ENCODE peak calls at places on chromosomes 1 and 21, in nine cellular contexts. One of them, this sample, is unnamed.

GRCh38 chr1:240310226-240310925 is 218.7 kb downstream of the FMN2 start:
- DNase-seq in heart right ventricle: no peak
- DNase-seq in BE2C: no peak
- DNase-seq in psoas muscle: no peak
- DNase-seq in hepatocyte: no peak
- DNase-seq in adrenal gland: no peak
- DNase-seq in esophagus muscularis mucosa: no peak
- DNase-seq in OCI-LY7: no peak
- DNase-seq in SK-N-SH: no peak
- DNase-seq in this sample: no peak

GRCh38 chr21:28193189-28193588 is 799.5 kb downstream of the LTN1 start:
- DNase-seq in adrenal gland: no peak
- DNase-seq in SK-N-SH: no peak
- DNase-seq in heart right ventricle: no peak
- DNase-seq in hepatocyte: no peak
- DNase-seq in BE2C: no peak
- DNase-seq in esophagus muscularis mucosa: no peak
- DNase-seq in OCI-LY7: peak; percentile 2
- DNase-seq in psoas muscle: no peak
- DNase-seq in this sample: no peak

GRCh38 chr1:11473635-11474034 is 5.3 kb upstream of the DISP3 start:
- DNase-seq in OCI-LY7: peak; percentile 23
- DNase-seq in psoas muscle: no peak
- DNase-seq in hepatocyte: peak; percentile 26
- DNase-seq in SK-N-SH: no peak
- DNase-seq in BE2C: no peak
- DNase-seq in esophagus muscularis mucosa: no peak
- DNase-seq in adrenal gland: peak; percentile 25
- DNase-seq in heart right ventricle: no peak
- DNase-seq in this sample: peak; percentile 74

GRCh38 chr1:47434051-47434842 is 3.6 kb upstream of the FOXD2 start:
- DNase-seq in OCI-LY7: no peak
- DNase-seq in SK-N-SH: peak; percentile 58
- DNase-seq in hepatocyte: peak; percentile 57
- DNase-seq in BE2C: peak; percentile 24
- DNase-seq in esophagus muscularis mucosa: no peak
- DNase-seq in psoas muscle: no peak
- DNase-seq in adrenal gland: peak; percentile 69
- DNase-seq in heart right ventricle: peak; percentile 65
- DNase-seq in this sample: no peak

GRCh38 chr1:39065542-39065941 is 39.4 kb downstream of the NDUFS5 start:
- DNase-seq in BE2C: no peak
- DNase-seq in esophagus muscularis mucosa: no peak
- DNase-seq in SK-N-SH: no peak
- DNase-seq in adrenal gland: no peak
- DNase-seq in OCI-LY7: no peak
- DNase-seq in hepatocyte: no peak
- DNase-seq in psoas muscle: no peak
- DNase-seq in heart right ventricle: no peak
- DNase-seq in this sample: no peak

GRCh38 chr1:179337343-179337742 is 28.4 kb upstream of the AXDND1 start:
- DNase-seq in SK-N-SH: no peak
- DNase-seq in esophagus muscularis mucosa: no peak
- DNase-seq in adrenal gland: no peak
- DNase-seq in BE2C: no peak
- DNase-seq in OCI-LY7: no peak
- DNase-seq in heart right ventricle: no peak
- DNase-seq in hepatocyte: peak; percentile 25
- DNase-seq in psoas muscle: no peak
- DNase-seq in this sample: no peak

GRCh38 chr1:181062800-181063428 is 25.6 kb upstream of the IER5 start:
- DNase-seq in psoas muscle: peak; percentile 39
- DNase-seq in hepatocyte: no peak
- DNase-seq in SK-N-SH: no peak
- DNase-seq in adrenal gland: no peak
- DNase-seq in BE2C: no peak
- DNase-seq in OCI-LY7: no peak
- DNase-seq in heart right ventricle: no peak
- DNase-seq in esophagus muscularis mucosa: no peak
- DNase-seq in this sample: no peak

GRCh38 chr1:192067360-192067759 is 90.9 kb upstream of the RGS18 start:
- DNase-seq in OCI-LY7: no peak
- DNase-seq in SK-N-SH: no peak
- DNase-seq in psoas muscle: no peak
- DNase-seq in heart right ventricle: no peak
- DNase-seq in adrenal gland: no peak
- DNase-seq in esophagus muscularis mucosa: no peak
- DNase-seq in hepatocyte: no peak
- DNase-seq in BE2C: no peak
- DNase-seq in this sample: no peak

GRCh38 chr1:15958111-15958510 is 17.8 kb downstream of the ZBTB17 start:
- DNase-seq in hepatocyte: no peak
- DNase-seq in SK-N-SH: no peak
- DNase-seq in adrenal gland: no peak
- DNase-seq in BE2C: no peak
- DNase-seq in esophagus muscularis mucosa: no peak
- DNase-seq in OCI-LY7: no peak
- DNase-seq in heart right ventricle: no peak
- DNase-seq in psoas muscle: no peak
- DNase-seq in this sample: no peak

GRCh38 chr1:151620286-151620685 is 8.4 kb downstream of the SNX27 start:
- DNase-seq in psoas muscle: no peak
- DNase-seq in adrenal gland: no peak
- DNase-seq in SK-N-SH: no peak
- DNase-seq in hepatocyte: no peak
- DNase-seq in esophagus muscularis mucosa: no peak
- DNase-seq in heart right ventricle: no peak
- DNase-seq in OCI-LY7: no peak
- DNase-seq in BE2C: no peak
- DNase-seq in this sample: no peak
- H3K4me1 ChIP-seq in psoas muscle: peaks cover 36% of the 10 kb centered on the region
- H3K4me1 ChIP-seq in adrenal gland: peaks cover 18% of the 10 kb centered on the region
- H3K4me1 ChIP-seq in SK-N-SH: peaks cover 13% of the 10 kb centered on the region
- H3K4me1 ChIP-seq in hepatocyte: peaks cover 36% of the 10 kb centered on the region
- H3K4me1 ChIP-seq in esophagus muscularis mucosa: peaks cover 17% of the 10 kb centered on the region
- H3K4me1 ChIP-seq in heart right ventricle: peaks cover 41% of the 10 kb centered on the region
- H3K4me1 ChIP-seq in OCI-LY7: no peaks in the 10 kb centered on the region
- H3K4me1 ChIP-seq in BE2C: peaks cover 25% of the 10 kb centered on the region
- H3K4me1 ChIP-seq in this sample: peaks cover 2% of the 10 kb centered on the region

DNA sequence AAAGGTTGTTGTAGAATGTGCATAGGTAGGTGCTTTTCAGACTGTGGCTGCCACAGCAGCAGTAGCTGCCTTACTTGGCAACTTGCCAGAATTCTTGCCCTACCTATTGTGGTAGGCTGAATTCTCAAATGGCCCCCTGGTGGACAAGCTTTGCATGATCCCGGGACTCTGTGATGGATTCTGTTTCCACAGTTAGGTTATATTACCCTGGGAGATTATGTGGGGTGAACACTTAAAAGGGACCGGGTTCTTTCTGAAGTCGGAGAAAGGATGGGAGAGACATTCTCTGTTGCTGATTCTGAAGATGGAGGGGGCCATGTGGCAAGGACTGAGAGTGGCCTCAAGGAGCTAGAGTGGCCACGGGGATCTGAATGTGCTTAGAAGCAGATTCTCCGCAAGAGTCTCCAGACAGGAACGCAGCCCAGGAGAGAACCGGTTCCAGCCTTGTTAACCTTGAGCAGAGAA is 32.1 kb upstream of the KCNE1 start:
- DNase-seq in SK-N-SH: peak; percentile 72
- DNase-seq in heart right ventricle: no peak
- DNase-seq in psoas muscle: peak; percentile 36
- DNase-seq in esophagus muscularis mucosa: no peak
- DNase-seq in hepatocyte: peak; percentile 91
- DNase-seq in BE2C: peak; percentile 88
- DNase-seq in adrenal gland: peak; percentile 83
- DNase-seq in OCI-LY7: peak; percentile 77
- DNase-seq in this sample: peak; percentile 71
- H3K9me3 ChIP-seq in SK-N-SH: no peaks in the 10 kb centered on the region
- H3K9me3 ChIP-seq in heart right ventricle: no peaks in the 10 kb centered on the region
- H3K9me3 ChIP-seq in psoas muscle: no peaks in the 10 kb centered on the region
- H3K9me3 ChIP-seq in esophagus muscularis mucosa: no peaks in the 10 kb centered on the region
- H3K9me3 ChIP-seq in hepatocyte: no peaks in the 10 kb centered on the region
- H3K9me3 ChIP-seq in BE2C: no peaks in the 10 kb centered on the region
- H3K9me3 ChIP-seq in adrenal gland: no peaks in the 10 kb centered on the region
- H3K9me3 ChIP-seq in OCI-LY7: peaks cover 9% of the 10 kb centered on the region
- H3K9me3 ChIP-seq in this sample: no peaks in the 10 kb centered on the region

GRCh38 chr1:198443374-198444233 is 96.9 kb downstream of the ATP6V1G3 start:
- DNase-seq in SK-N-SH: no peak
- DNase-seq in hepatocyte: peak; percentile 26
- DNase-seq in BE2C: no peak
- DNase-seq in adrenal gland: no peak
- DNase-seq in OCI-LY7: no peak
- DNase-seq in esophagus muscularis mucosa: no peak
- DNase-seq in psoas muscle: no peak
- DNase-seq in heart right ventricle: no peak
- DNase-seq in this sample: no peak
- H3K4me1 ChIP-seq in SK-N-SH: no peaks in the 10 kb centered on the region
- H3K4me1 ChIP-seq in hepatocyte: no peaks in the 10 kb centered on the region
- H3K4me1 ChIP-seq in BE2C: no peaks in the 10 kb centered on the region
- H3K4me1 ChIP-seq in adrenal gland: no peaks in the 10 kb centered on the region
- H3K4me1 ChIP-seq in OCI-LY7: no peaks in the 10 kb centered on the region
- H3K4me1 ChIP-seq in esophagus muscularis mucosa: no peaks in the 10 kb centered on the region
- H3K4me1 ChIP-seq in psoas muscle: no peaks in the 10 kb centered on the region
- H3K4me1 ChIP-seq in heart right ventricle: peaks cover 5% of the 10 kb centered on the region
- H3K4me1 ChIP-seq in this sample: no peaks in the 10 kb centered on the region

GRCh38 chr21:16837319-16837718 is 675.5 kb upstream of the CXADR start:
- DNase-seq in BE2C: no peak
- DNase-seq in esophagus muscularis mucosa: no peak
- DNase-seq in adrenal gland: no peak
- DNase-seq in hepatocyte: no peak
- DNase-seq in psoas muscle: no peak
- DNase-seq in SK-N-SH: no peak
- DNase-seq in OCI-LY7: no peak
- DNase-seq in heart right ventricle: no peak
- DNase-seq in this sample: no peak

GRCh38 chr21:16838330-16838729 is 674.5 kb upstream of the CXADR start:
- DNase-seq in esophagus muscularis mucosa: no peak
- DNase-seq in adrenal gland: peak; percentile 58
- DNase-seq in psoas muscle: no peak
- DNase-seq in hepatocyte: no peak
- DNase-seq in heart right ventricle: no peak
- DNase-seq in BE2C: no peak
- DNase-seq in OCI-LY7: no peak
- DNase-seq in SK-N-SH: no peak
- DNase-seq in this sample: no peak

GRCh38 chr21:16842716-16843115 is 670.1 kb upstream of the CXADR start:
- DNase-seq in esophagus muscularis mucosa: no peak
- DNase-seq in OCI-LY7: no peak
- DNase-seq in heart right ventricle: no peak
- DNase-seq in BE2C: no peak
- DNase-seq in hepatocyte: no peak
- DNase-seq in adrenal gland: no peak
- DNase-seq in psoas muscle: no peak
- DNase-seq in SK-N-SH: no peak
- DNase-seq in this sample: no peak

GRCh38 chr21:16841917-16842316 is 670.9 kb upstream of the CXADR start:
- DNase-seq in BE2C: peak; percentile 14
- DNase-seq in SK-N-SH: peak; percentile 2
- DNase-seq in heart right ventricle: no peak
- DNase-seq in adrenal gland: no peak
- DNase-seq in OCI-LY7: no peak
- DNase-seq in hepatocyte: no peak
- DNase-seq in psoas muscle: no peak
- DNase-seq in esophagus muscularis mucosa: no peak
- DNase-seq in this sample: no peak

DNA sequence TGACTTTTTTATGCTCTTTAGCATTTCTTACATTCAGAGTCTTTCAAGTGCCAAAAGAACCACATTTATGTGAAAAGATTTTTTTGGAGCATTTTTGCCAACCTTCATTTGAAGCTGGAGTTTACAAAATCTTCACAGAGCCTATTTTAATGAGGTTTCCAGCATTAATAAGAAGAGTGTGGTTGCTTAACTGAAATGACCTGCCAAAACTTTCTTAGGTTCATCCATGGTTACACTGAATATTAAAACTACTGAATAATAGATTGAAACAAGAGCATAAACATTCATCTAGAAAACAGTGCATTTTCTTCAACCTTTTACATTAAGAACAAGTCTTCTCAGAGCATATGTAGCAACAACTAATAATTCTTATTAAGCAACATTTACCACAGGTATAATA is 672.3 kb upstream of the CXADR start:
- DNase-seq in heart right ventricle: no peak
- DNase-seq in hepatocyte: no peak
- DNase-seq in adrenal gland: no peak
- DNase-seq in OCI-LY7: no peak
- DNase-seq in psoas muscle: no peak
- DNase-seq in SK-N-SH: no peak
- DNase-seq in BE2C: no peak
- DNase-seq in esophagus muscularis mucosa: no peak
- DNase-seq in this sample: no peak
- H3K9me3 ChIP-seq in heart right ventricle: no peaks in the 10 kb centered on the region
- H3K9me3 ChIP-seq in hepatocyte: no peaks in the 10 kb centered on the region
- H3K9me3 ChIP-seq in adrenal gland: no peaks in the 10 kb centered on the region
- H3K9me3 ChIP-seq in OCI-LY7: no peaks in the 10 kb centered on the region
- H3K9me3 ChIP-seq in psoas muscle: no peaks in the 10 kb centered on the region
- H3K9me3 ChIP-seq in SK-N-SH: no peaks in the 10 kb centered on the region
- H3K9me3 ChIP-seq in BE2C: no peaks in the 10 kb centered on the region
- H3K9me3 ChIP-seq in esophagus muscularis mucosa: no peaks in the 10 kb centered on the region
- H3K9me3 ChIP-seq in this sample: no peaks in the 10 kb centered on the region

GRCh38 chr1:44559361-44559760 is 114.9 kb downstream of the TMEM53 start:
- DNase-seq in adrenal gland: no peak
- DNase-seq in SK-N-SH: no peak
- DNase-seq in hepatocyte: no peak
- DNase-seq in esophagus muscularis mucosa: no peak
- DNase-seq in heart right ventricle: no peak
- DNase-seq in OCI-LY7: no peak
- DNase-seq in psoas muscle: no peak
- DNase-seq in BE2C: no peak
- DNase-seq in this sample: no peak
- H3K4me1 ChIP-seq in adrenal gland: no peaks in the 10 kb centered on the region
- H3K4me1 ChIP-seq in SK-N-SH: no peaks in the 10 kb centered on the region
- H3K4me1 ChIP-seq in hepatocyte: no peaks in the 10 kb centered on the region
- H3K4me1 ChIP-seq in esophagus muscularis mucosa: no peaks in the 10 kb centered on the region
- H3K4me1 ChIP-seq in heart right ventricle: no peaks in the 10 kb centered on the region
- H3K4me1 ChIP-seq in OCI-LY7: no peaks in the 10 kb centered on the region
- H3K4me1 ChIP-seq in psoas muscle: no peaks in the 10 kb centered on the region
- H3K4me1 ChIP-seq in BE2C: no peaks in the 10 kb centered on the region
- H3K4me1 ChIP-seq in this sample: no peaks in the 10 kb centered on the region

GRCh38 chr21:44671911-44672310 is 5.2 kb upstream of the KRTAP12-2 start:
- DNase-seq in esophagus muscularis mucosa: no peak
- DNase-seq in SK-N-SH: no peak
- DNase-seq in heart right ventricle: no peak
- DNase-seq in OCI-LY7: no peak
- DNase-seq in BE2C: no peak
- DNase-seq in psoas muscle: no peak
- DNase-seq in hepatocyte: no peak
- DNase-seq in adrenal gland: no peak
- DNase-seq in this sample: no peak

GRCh38 chr21:44667612-44668011 is 885 bp upstream of the KRTAP12-2 start:
- DNase-seq in adrenal gland: no peak
- DNase-seq in BE2C: no peak
- DNase-seq in hepatocyte: no peak
- DNase-seq in heart right ventricle: no peak
- DNase-seq in OCI-LY7: no peak
- DNase-seq in psoas muscle: no peak
- DNase-seq in esophagus muscularis mucosa: no peak
- DNase-seq in SK-N-SH: no peak
- DNase-seq in this sample: no peak

GRCh38 chr21:44666401-44667320 is at the start of gene KRTAP12-2:
- DNase-seq in esophagus muscularis mucosa: no peak
- DNase-seq in hepatocyte: no peak
- DNase-seq in adrenal gland: no peak
- DNase-seq in SK-N-SH: no peak
- DNase-seq in BE2C: no peak
- DNase-seq in OCI-LY7: no peak
- DNase-seq in heart right ventricle: peak; percentile 35
- DNase-seq in psoas muscle: no peak
- DNase-seq in this sample: no peak

GRCh38 chr21:44670642-44671432 is 4.1 kb upstream of the KRTAP12-2 start:
- DNase-seq in hepatocyte: no peak
- DNase-seq in heart right ventricle: no peak
- DNase-seq in OCI-LY7: no peak
- DNase-seq in psoas muscle: no peak
- DNase-seq in esophagus muscularis mucosa: no peak
- DNase-seq in SK-N-SH: no peak
- DNase-seq in adrenal gland: no peak
- DNase-seq in BE2C: no peak
- DNase-seq in this sample: no peak
- H3K9me3 ChIP-seq in hepatocyte: peaks cover 4% of the 10 kb centered on the region
- H3K9me3 ChIP-seq in heart right ventricle: peaks cover 26% of the 10 kb centered on the region
- H3K9me3 ChIP-seq in OCI-LY7: no peaks in the 10 kb centered on the region
- H3K9me3 ChIP-seq in psoas muscle: peaks cover 8% of the 10 kb centered on the region
- H3K9me3 ChIP-seq in esophagus muscularis mucosa: peaks cover 34% of the 10 kb centered on the region
- H3K9me3 ChIP-seq in SK-N-SH: peaks cover 7% of the 10 kb centered on the region
- H3K9me3 ChIP-seq in adrenal gland: no peaks in the 10 kb centered on the region
- H3K9me3 ChIP-seq in BE2C: no peaks in the 10 kb centered on the region
- H3K9me3 ChIP-seq in this sample: peaks cover 6% of the 10 kb centered on the region